ENCODE peak calls at places on chromosomes 4 and X, in seven cellular contexts. B, E, V, T, R, F and P are unnamed samples. For H3K9me3, the result is how much of the 10 kb centered on the place peaks cover.

GRCh38 chr4:125739760-125740159 is 425.0 kb downstream of the FAT4 start:
- DNase-seq in E (peak), T (no peak), F (no peak), V (no peak), B (no peak), R (no peak), P (no peak)

GRCh38 chrX:152647978-152648377 is 10.3 kb downstream of the GABRQ start:
- DNase-seq in E (no peak), R (no peak), T (no peak), B (no peak), F (no peak), V (no peak), P (no peak)

GRCh38 chr4:55080174-55080865 is 45.1 kb downstream of the KDR start:
- DNase-seq in B (no peak), F (no peak), T (no peak), V (no peak), E (no peak), R (no peak), P (no peak)

GRCh38 chr4:172751550-172751949 is 417.1 kb upstream of the GALNT7 start:
- DNase-seq in E (no peak), V (no peak), F (no peak), B (no peak), R (no peak), T (no peak), P (no peak)

GRCh38 chrX:46574337-46574940 is 874 bp downstream of the CHST7 start:
- DNase-seq in B (no peak), F (peak), R (no peak), T (peak), E (no peak), V (no peak), P (peak)

GRCh38 chr4:101198741-101199339 is 148.5 kb downstream of the PPP3CA start:
- DNase-seq in B (no peak), R (no peak), F (no peak), E (no peak), T (no peak), V (no peak), P (no peak)

GRCh38 chr4:124997124-124997523 is 284.6 kb upstream of the ANKRD50 start:
- DNase-seq in B (no peak), T (no peak), R (no peak), V (no peak), F (no peak), E (no peak), P (no peak)

GRCh38 chr4:20474119-20474518 is 222.4 kb downstream of the SLIT2 start:
- DNase-seq in E (peak), R (no peak), V (no peak), T (no peak), F (no peak), B (no peak), P (no peak)

GRCh38 chrX:72396117-72396516 is 90.4 kb upstream of the CITED1 start:
- DNase-seq in E (no peak), B (no peak), R (no peak), T (no peak), F (no peak), V (no peak), P (no peak)

GRCh38 chr4:113921089-113921842 is 58.2 kb downstream of the ARSJ start:
- DNase-seq in B (no peak), T (no peak), R (no peak), E (peak), V (no peak), F (no peak), P (no peak)

GRCh38 chr4:31807036-31807435 is 1086.9 kb downstream of the PCDH7 start:
- DNase-seq in E (no peak), R (no peak), V (no peak), T (no peak), F (no peak), B (no peak), P (no peak)

GRCh38 chr4:74109116-74109791 is 10.3 kb upstream of the CXCL2 start:
- DNase-seq in B (no peak), R (peak), E (peak), V (no peak), T (peak), F (no peak), P (no peak)

GRCh38 chr4:8079916-8080753 is 78.5 kb downstream of the ABLIM2 start:
- DNase-seq in B (no peak), T (no peak), E (no peak), V (no peak), R (no peak), F (no peak), P (no peak)

GRCh38 chr4:17469931-17470674 is 41.8 kb downstream of the QDPR start:
- DNase-seq in B (no peak), V (no peak), R (no peak), T (no peak), E (peak), F (no peak), P (no peak)

GRCh38 chrX:68238568-68238967 is 194.7 kb downstream of the OPHN1 start:
- DNase-seq in T (no peak), B (peak), V (no peak), R (no peak), F (no peak), E (no peak), P (no peak)

GRCh38 chr4:174320501-174321199 is 36.9 kb downstream of the CEP44 start:
- DNase-seq in T (no peak), B (no peak), F (no peak), E (peak), V (no peak), R (no peak), P (no peak)

GRCh38 chr4:8593268-8594096 is 917 bp downstream of the CPZ start:
- DNase-seq in V (no peak), E (no peak), T (no peak), B (no peak), R (no peak), F (peak), P (no peak)

GRCh38 chr4:122814426-122814825 is 12.2 kb upstream of the FGF2 start:
- DNase-seq in E (no peak), V (no peak), F (no peak), T (no peak), B (no peak), R (no peak), P (no peak)

GRCh38 chr4:108051343-108051742 is 61.7 kb downstream of the HADH start:
- DNase-seq in E (no peak), V (no peak), R (no peak), T (no peak), F (peak), B (no peak), P (no peak)

GRCh38 chr4:41658106-41658505 is 90.4 kb downstream of the PHOX2B start:
- DNase-seq in R (no peak), V (no peak), T (no peak), E (no peak), B (no peak), F (no peak), P (no peak)

GRCh38 chr4:113406723-113407016 is 354.9 kb downstream of the CAMK2D start:
- DNase-seq in R (no peak), B (no peak), T (no peak), V (no peak), E (no peak), F (no peak), P (no peak)

DNA sequence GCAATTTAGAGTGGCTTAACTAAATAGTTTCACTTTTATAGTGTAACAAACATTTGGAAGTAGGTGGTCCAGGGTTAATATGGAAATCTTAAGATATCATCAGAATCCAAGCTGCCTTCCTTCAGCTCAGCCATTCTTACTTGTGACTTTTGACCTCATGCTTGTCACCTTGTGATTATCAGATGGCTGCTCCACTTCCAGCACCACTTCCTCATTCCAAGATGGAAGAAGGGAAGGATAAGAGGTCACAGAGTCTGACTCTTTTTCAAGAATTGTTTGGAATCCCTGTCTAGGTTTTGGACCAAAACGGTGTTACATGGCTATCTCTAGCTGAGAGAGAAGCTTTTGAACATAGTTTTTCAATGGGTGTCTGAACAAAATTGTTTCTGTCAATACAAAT is 39.9 kb downstream of the MTTP start:
- DNase-seq in F (no peak), T (no peak), B (no peak), R (no peak), E (no peak), V (no peak), P (no peak)
- H3K4me3 ChIP-seq in F (no peak), T (no peak), B (no peak), R (no peak), E (no peak), V (no peak), P (no peak)

DNA sequence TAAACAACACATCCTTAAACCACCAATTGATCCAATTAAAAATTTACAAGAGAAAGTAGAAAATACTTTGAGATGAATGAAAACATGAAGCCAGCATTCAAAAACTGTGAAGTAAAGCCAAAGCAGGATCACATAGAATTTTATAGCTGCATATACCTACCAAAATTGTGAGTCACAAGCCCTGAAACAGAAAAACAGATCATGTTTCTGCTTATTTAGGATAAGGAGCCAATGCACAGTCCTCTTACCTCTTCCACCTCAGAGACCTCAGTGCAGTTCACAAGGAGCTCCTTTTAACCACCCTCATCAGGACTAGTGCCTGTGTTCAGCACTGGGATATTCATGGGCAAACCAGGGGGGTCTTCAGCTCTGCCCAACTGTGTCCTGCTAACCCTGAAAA is 386.7 kb downstream of the TECRL start:
- DNase-seq in E (no peak), F (no peak), B (no peak), R (no peak), T (no peak), V (no peak), P (no peak)
- H3K9me3 ChIP-seq in E (under half), F (under half), B (under half), R (under half), T (under half), V (half or more), P (under half)

GRCh38 chrX:19991350-19991718 is 473 bp upstream of the BCLAF3 start:
- DNase-seq in B (peak), F (no peak), T (no peak), V (no peak), R (no peak), E (no peak), P (no peak)
- H3K4me3 ChIP-seq in B (peak), F (no peak), T (no peak), V (no peak), R (peak), E (peak), P (peak)

DNA sequence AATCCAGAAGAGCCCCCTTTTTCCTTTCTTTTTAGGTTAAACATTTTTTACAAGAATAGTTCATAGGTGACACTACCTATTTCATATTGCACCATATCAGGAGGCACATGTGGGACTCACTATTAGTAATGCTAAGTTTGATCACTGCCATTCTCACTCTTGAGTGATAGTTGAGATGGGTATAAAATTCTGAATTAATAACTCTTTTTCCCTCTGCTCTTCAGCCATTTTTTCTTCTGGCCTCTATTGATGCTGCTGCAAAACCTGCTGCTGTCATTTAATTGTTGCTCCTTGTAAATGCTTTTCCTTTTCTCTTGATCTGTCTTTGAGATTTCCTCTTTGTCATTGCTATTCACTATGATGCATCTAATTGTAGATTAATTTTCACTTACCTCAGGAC is 482.0 kb downstream of the MID1IP1 start:
- DNase-seq in T (no peak), R (no peak), B (no peak), V (no peak), E (no peak), F (no peak), P (no peak)
- H3K9me3 ChIP-seq in T (under half), R (under half), B (under half), V (under half), E (under half), F (under half), P (under half)

DNA sequence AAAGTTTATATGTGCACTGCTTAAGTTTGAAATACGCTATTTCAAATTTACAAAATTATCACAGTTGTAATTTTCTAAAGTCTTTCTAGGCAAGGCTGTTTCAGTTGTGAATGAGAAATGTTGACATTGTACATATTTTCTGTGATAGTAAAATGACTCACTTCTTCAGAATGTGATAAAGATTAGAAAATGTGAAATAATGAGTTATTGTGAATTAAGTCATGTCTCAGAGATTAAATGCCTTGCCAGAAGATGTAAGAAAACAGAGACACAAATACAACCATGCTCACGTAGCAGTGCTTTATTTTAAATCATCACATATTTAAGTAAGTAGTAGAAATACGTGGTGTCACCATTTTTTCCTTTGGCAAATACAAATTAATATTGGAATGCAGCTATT is 770 bp downstream of the CLCN4 start:
- DNase-seq in T (no peak), E (peak), V (no peak), F (no peak), R (no peak), B (no peak), P (no peak)
- H3K4me3 ChIP-seq in T (no peak), E (no peak), V (no peak), F (no peak), R (peak), B (peak), P (no peak)

GRCh38 chr4:6059375-6059805 is 41.2 kb upstream of the C4orf50 start:
- DNase-seq in E (no peak), R (no peak), B (no peak), F (no peak), T (no peak), V (no peak), P (no peak)
- H3K9me3 ChIP-seq in E (half or more), R (under half), B (under half), F (under half), T (under half), V (half or more), P (under half)

GRCh38 chr4:22237846-22238513 is 277.9 kb downstream of the ADGRA3 start:
- DNase-seq in F (peak), V (no peak), T (peak), E (no peak), R (no peak), B (no peak), P (no peak)
- H3K4me3 ChIP-seq in F (no peak), V (no peak), T (no peak), E (no peak), R (no peak), B (no peak), P (no peak)

DNA sequence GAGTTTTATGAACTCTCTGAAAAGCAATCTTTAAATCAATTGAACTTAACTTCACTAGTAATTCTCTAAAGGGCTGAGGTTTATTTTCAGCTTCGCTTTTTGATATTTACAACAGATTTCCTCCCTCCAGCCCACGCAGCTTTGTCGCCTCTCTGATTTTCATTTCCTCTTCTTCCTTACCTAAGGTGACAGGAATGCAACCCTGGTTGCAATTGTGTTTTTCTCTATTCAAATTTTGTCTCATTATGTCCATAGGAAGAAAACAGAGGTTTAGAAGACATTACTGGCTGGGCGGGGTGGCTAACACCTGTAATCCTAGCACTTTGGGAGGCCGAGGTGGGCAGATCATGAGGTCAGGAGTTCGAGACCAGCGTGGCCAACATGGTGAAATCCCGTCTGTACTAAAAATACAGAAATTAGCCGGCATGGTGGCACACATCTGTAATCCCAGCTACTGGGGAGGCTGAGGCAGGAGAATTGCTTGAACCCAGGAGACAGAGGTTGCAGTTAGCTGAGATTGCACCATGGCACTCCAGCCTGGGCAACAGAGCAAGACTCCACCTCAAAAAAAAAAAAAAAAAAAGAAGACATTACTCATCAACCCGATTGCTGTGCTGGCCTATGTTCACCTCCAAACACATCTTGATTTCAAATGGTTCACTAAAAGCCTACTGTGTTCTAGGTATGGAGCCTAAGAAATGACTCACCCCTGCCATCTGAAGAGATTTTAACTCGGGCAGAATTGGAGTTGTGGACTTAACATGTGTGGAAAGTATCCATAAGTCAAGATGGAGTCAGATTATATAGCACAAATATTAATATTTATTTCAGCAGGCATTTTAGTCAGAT is 36.8 kb downstream of the VSIG4 start:
- DNase-seq in V (no peak), F (no peak), T (no peak), E (no peak), B (no peak), R (no peak), P (no peak)
- H3K9me3 ChIP-seq in V (under half), F (under half), T (under half), E (under half), B (under half), R (under half), P (under half)

DNA sequence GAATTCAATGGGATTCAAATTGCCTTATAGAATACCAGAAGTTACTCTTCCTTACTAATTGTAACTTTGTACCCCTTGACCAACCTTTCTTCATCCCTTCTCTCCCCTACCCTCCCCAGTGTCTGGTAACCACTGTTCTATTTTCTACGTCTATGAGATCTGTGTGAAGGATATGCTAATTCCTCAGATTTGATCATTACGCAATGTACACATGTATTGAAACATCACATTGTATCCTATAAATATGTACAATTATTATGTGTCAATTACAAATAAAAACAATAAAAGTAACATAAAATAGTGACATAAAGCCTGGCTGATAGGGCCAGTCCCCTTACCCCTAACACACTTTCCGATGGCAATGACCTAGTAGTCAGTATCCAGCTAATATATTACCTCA is 95.1 kb upstream of the GRIA3 start:
- DNase-seq in R (no peak), F (no peak), B (no peak), E (no peak), T (no peak), V (no peak), P (no peak)
- H3K4me3 ChIP-seq in R (no peak), F (no peak), B (no peak), E (no peak), T (no peak), V (no peak), P (no peak)

GRCh38 chrX:458631-459061 is 71.9 kb upstream of the PPP2R3B start:
- DNase-seq in E (no peak), T (no peak), R (no peak), B (no peak), V (peak), F (peak), P (no peak)
- H3K9me3 ChIP-seq in E (under half), T (under half), R (under half), B (under half), V (under half), F (under half), P (under half)